ENCODE peak calls at places on chromosomes 11 and 22, in seven cellular contexts. R, W, Y, E, Q, K and P are unnamed samples.

GRCh38 chr11:70152244-70152643 is 50.9 kb upstream of the FADD start:
- DNase-seq in R (no peak), W (no peak), Y (no peak), E (no peak), Q (no peak), K (no peak), P (no peak)

GRCh38 chr11:86152006-86152862 is 83.3 kb upstream of the PICALM start:
- DNase-seq in R (peak; percentile 56), W (no peak), Y (no peak), E (no peak), Q (peak; percentile 65), K (no peak), P (no peak)

GRCh38 chr11:101686514-101686913 is 102.7 kb upstream of the TRPC6 start:
- DNase-seq in R (peak; percentile 73), W (peak; percentile 3), Y (no peak), E (peak; percentile 88), Q (no peak), K (no peak), P (no peak)

GRCh38 chr11:116199182-116199581 is 573.6 kb downstream of the BUD13 start:
- DNase-seq in R (no peak), W (no peak), Y (no peak), E (no peak), Q (no peak), K (no peak), P (no peak)

GRCh38 chr11:88183233-88183632 is 8.0 kb upstream of the RAB38 start:
- DNase-seq in R (no peak), W (no peak), Y (no peak), E (no peak), Q (no peak), K (no peak), P (no peak)

GRCh38 chr11:18540207-18541009 is 13.7 kb upstream of the TSG101 start:
- DNase-seq in R (peak; percentile 32), W (no peak), Y (no peak), E (peak; percentile 27), Q (peak; percentile 43), K (peak; percentile 12), P (peak; percentile 79)

GRCh38 chr22:25739659-25740344 is 2.2 kb upstream of the MYO18B start:
- DNase-seq in R (no peak), W (no peak), Y (no peak), E (no peak), Q (no peak), K (no peak), P (no peak)

GRCh38 chr22:41362615-41363014 is 19.1 kb upstream of the TEF start:
- DNase-seq in R (no peak), W (no peak), Y (no peak), E (no peak), Q (no peak), K (no peak), P (no peak)

GRCh38 chr11:96012086-96012824 is 88.3 kb upstream of the MTMR2 start:
- DNase-seq in R (peak; percentile 60), W (peak; percentile 41), Y (peak; percentile 36), E (peak; percentile 90), Q (peak; percentile 85), K (peak; percentile 57), P (peak; percentile 84)

GRCh38 chr11:125166903-125167291 is 2.3 kb downstream of the PKNOX2 start:
- DNase-seq in R (no peak), W (no peak), Y (no peak), E (no peak), Q (no peak), K (no peak), P (no peak)

GRCh38 chr11:18329196-18329870 is 7.0 kb downstream of the GTF2H1 start:
- DNase-seq in R (no peak), W (no peak), Y (no peak), E (no peak), Q (no peak), K (no peak), P (no peak)

GRCh38 chr11:60970369-60970774 is 1.1 kb upstream of the CD6 start:
- DNase-seq in R (peak; percentile 56), W (peak; percentile 16), Y (no peak), E (peak; percentile 13), Q (peak; percentile 36), K (peak; percentile 68), P (peak; percentile 89)

GRCh38 chr22:47296405-47297260 is 534.2 kb downstream of the TBC1D22A start:
- DNase-seq in R (no peak), W (no peak), Y (no peak), E (no peak), Q (no peak), K (no peak), P (no peak)

GRCh38 chr11:12126352-12127019 is 16.1 kb downstream of the MICAL2 start:
- DNase-seq in R (peak; percentile 78), W (no peak), Y (no peak), E (peak; percentile 88), Q (no peak), K (no peak), P (no peak)

GRCh38 chr22:50141891-50142363 is 28.6 kb upstream of the PANX2 start:
- DNase-seq in R (no peak), W (no peak), Y (peak; percentile 29), E (peak; percentile 70), Q (no peak), K (peak; percentile 76), P (no peak)

GRCh38 chr11:77244277-77245014 is 57.0 kb downstream of the GDPD4 start:
- DNase-seq in R (peak; percentile 59), W (no peak), Y (no peak), E (peak; percentile 81), Q (peak; percentile 83), K (no peak), P (no peak)

GRCh38 chr11:94948070-94948617 is 25.2 kb downstream of the CWC15 start:
- DNase-seq in R (peak; percentile 65), W (no peak), Y (no peak), E (peak; percentile 67), Q (no peak), K (no peak), P (no peak)

GRCh38 chr11:35255514-35255913 is 116.5 kb downstream of the CD44 start:
- DNase-seq in R (no peak), W (no peak), Y (no peak), E (no peak), Q (no peak), K (no peak), P (no peak)

GRCh38 chr11:765025-765801 is 12.1 kb downstream of the GATD1 start:
- DNase-seq in R (peak; percentile 54), W (peak; percentile 47), Y (no peak), E (peak; percentile 50), Q (peak; percentile 53), K (peak; percentile 72), P (peak; percentile 89)

GRCh38 chr11:111063711-111064110 is 181.8 kb upstream of the POU2AF2 start:
- DNase-seq in R (peak; percentile 35), W (no peak), Y (no peak), E (peak; percentile 42), Q (no peak), K (peak; percentile 23), P (no peak)

GRCh38 chr11:69496202-69496557 is 14.7 kb downstream of the LINC01488 start:
- DNase-seq in R (no peak), W (no peak), Y (no peak), E (no peak), Q (no peak), K (no peak), P (no peak)

GRCh38 chr22:28181332-28181731 is 262.3 kb upstream of the PITPNB start:
- DNase-seq in R (peak; percentile 57), W (no peak), Y (no peak), E (no peak), Q (peak; percentile 26), K (no peak), P (no peak)

GRCh38 chr22:45208993-45209838 is 31.5 kb downstream of the KIAA0930 start:
- DNase-seq in R (peak; percentile 64), W (no peak), Y (peak; percentile 55), E (peak; percentile 79), Q (peak; percentile 23), K (peak; percentile 85), P (peak; percentile 76)

GRCh38 chr22:45206233-45206632 is 34.5 kb downstream of the KIAA0930 start:
- DNase-seq in R (no peak), W (no peak), Y (no peak), E (no peak), Q (no peak), K (no peak), P (peak; percentile 51)

GRCh38 chr22:45208696-45208992 is 32.0 kb downstream of the KIAA0930 start:
- DNase-seq in R (no peak), W (no peak), Y (no peak), E (no peak), Q (no peak), K (no peak), P (no peak)

GRCh38 chr22:45207533-45207932 is 33.2 kb downstream of the KIAA0930 start:
- DNase-seq in R (no peak), W (no peak), Y (no peak), E (no peak), Q (no peak), K (no peak), P (no peak)

GRCh38 chr22:45207981-45208664 is 32.6 kb downstream of the KIAA0930 start:
- DNase-seq in R (peak; percentile 54), W (no peak), Y (no peak), E (peak; percentile 65), Q (no peak), K (no peak), P (no peak)
- H3K36me3 ChIP-seq in R (peaks cover 25% of the 10 kb centered on the region), W (peaks cover 3% of the 10 kb centered on the region), Y (peaks cover 13% of the 10 kb centered on the region), E (peaks cover 4% of the 10 kb centered on the region), Q (peaks cover 4% of the 10 kb centered on the region), K (no peaks in the 10 kb centered on the region), P (no peaks in the 10 kb centered on the region)

GRCh38 chr11:120334894-120335462 is 1.2 kb upstream of the ARHGEF12 start:
- DNase-seq in R (peak; percentile 93), W (no peak), Y (peak; percentile 66), E (peak; percentile 98), Q (peak; percentile 91), K (peak; percentile 71), P (peak; percentile 85)
- H3K9ac ChIP-seq in R (peak overlapping the region; percentile 98), W (peak overlapping the region; percentile 62), Y (no peak overlapping the region), E (peak overlapping the region; percentile 96), Q (peak overlapping the region; percentile 96), K (no peak overlapping the region), P (peak overlapping the region; percentile 79)

GRCh38 chr11:118028626-118029025 is 42.4 kb downstream of the IL10RA start:
- DNase-seq in R (no peak), W (no peak), Y (no peak), E (no peak), Q (no peak), K (no peak), P (no peak)
- H3K9me3 ChIP-seq in R (peaks cover 10% of the 10 kb centered on the region), W (no peaks in the 10 kb centered on the region), Y (no peaks in the 10 kb centered on the region), E (no peaks in the 10 kb centered on the region), Q (no peaks in the 10 kb centered on the region), K (no peaks in the 10 kb centered on the region), P (no peaks in the 10 kb centered on the region)

GRCh38 chr22:37601203-37601539 is 7.5 kb upstream of the GGA1 start:
- DNase-seq in R (no peak), W (no peak), Y (no peak), E (no peak), Q (no peak), K (no peak), P (no peak)

GRCh38 chr22:37599161-37599560 is 9.5 kb upstream of the GGA1 start:
- DNase-seq in R (no peak), W (no peak), Y (no peak), E (no peak), Q (no peak), K (no peak), P (no peak)

GRCh38 chr22:37604074-37604473 is 4.6 kb upstream of the GGA1 start:
- DNase-seq in R (no peak), W (no peak), Y (no peak), E (no peak), Q (no peak), K (no peak), P (no peak)

GRCh38 chr22:37604875-37605274 is 3.8 kb upstream of the GGA1 start:
- DNase-seq in R (no peak), W (no peak), Y (no peak), E (no peak), Q (no peak), K (no peak), P (no peak)

GRCh38 chr22:37601540-37602442 is 6.8 kb upstream of the GGA1 start:
- DNase-seq in R (peak; percentile 29), W (peak; percentile 56), Y (peak; percentile 50), E (peak; percentile 21), Q (peak; percentile 42), K (peak; percentile 85), P (peak; percentile 90)
- H3K36me3 ChIP-seq in R (no peaks in the 10 kb centered on the region), W (no peaks in the 10 kb centered on the region), Y (no peaks in the 10 kb centered on the region), E (no peaks in the 10 kb centered on the region), Q (no peaks in the 10 kb centered on the region), K (no peaks in the 10 kb centered on the region), P (no peaks in the 10 kb centered on the region)